ENCODE peak calls at places on chromosomes 1 and 21, in six cellular contexts. One of them, this sample, is unnamed. For H3K27me3, the result is how much of the 10 kb centered on the place peaks cover.

GRCh38 chr1:90864681-90865080 is 147.6 kb upstream of the BARHL2 start:
- DNase-seq in IMR-90: no peak
- DNase-seq in mesenchymal stem cell: no peak
- DNase-seq in neuronal stem cell: no peak
- DNase-seq in H1: no peak
- DNase-seq in mesendoderm: no peak
- DNase-seq in this sample: no peak

GRCh38 chr1:20931930-20932436 is 144.9 kb upstream of the HP1BP3 start:
- DNase-seq in IMR-90: no peak
- DNase-seq in mesenchymal stem cell: no peak
- DNase-seq in neuronal stem cell: no peak
- DNase-seq in H1: no peak
- DNase-seq in mesendoderm: no peak
- DNase-seq in this sample: no peak

GRCh38 chr1:51327386-51327785 is 3.0 kb downstream of the TTC39A start:
- DNase-seq in IMR-90: peak
- DNase-seq in mesenchymal stem cell: no peak
- DNase-seq in neuronal stem cell: no peak
- DNase-seq in H1: no peak
- DNase-seq in mesendoderm: no peak
- DNase-seq in this sample: no peak

GRCh38 chr1:30379684-30380624 is 343.4 kb downstream of the MATN1 start:
- DNase-seq in IMR-90: peak
- DNase-seq in mesenchymal stem cell: peak
- DNase-seq in neuronal stem cell: peak
- DNase-seq in H1: peak
- DNase-seq in mesendoderm: peak
- DNase-seq in this sample: peak

GRCh38 chr21:16695074-16695473 is 817.8 kb upstream of the CXADR start:
- DNase-seq in IMR-90: no peak
- DNase-seq in mesenchymal stem cell: no peak
- DNase-seq in neuronal stem cell: no peak
- DNase-seq in H1: no peak
- DNase-seq in mesendoderm: no peak
- DNase-seq in this sample: no peak

GRCh38 chr1:7991504-7992440 is 30.3 kb downstream of the PARK7 start:
- DNase-seq in IMR-90: peak
- DNase-seq in mesenchymal stem cell: peak
- DNase-seq in neuronal stem cell: no peak
- DNase-seq in H1: peak
- DNase-seq in mesendoderm: peak
- DNase-seq in this sample: peak

GRCh38 chr1:229169399-229169798 is 101.5 kb upstream of the RAB4A start:
- DNase-seq in IMR-90: no peak
- DNase-seq in mesenchymal stem cell: peak
- DNase-seq in neuronal stem cell: no peak
- DNase-seq in H1: no peak
- DNase-seq in mesendoderm: no peak
- DNase-seq in this sample: no peak

GRCh38 chr1:174916846-174917245 is 82.9 kb upstream of the CACYBP start:
- DNase-seq in IMR-90: no peak
- DNase-seq in mesenchymal stem cell: no peak
- DNase-seq in neuronal stem cell: no peak
- DNase-seq in H1: no peak
- DNase-seq in mesendoderm: no peak
- DNase-seq in this sample: no peak

GRCh38 chr1:232952514-232953175 is 2.2 kb downstream of the NTPCR start:
- DNase-seq in IMR-90: peak
- DNase-seq in mesenchymal stem cell: peak
- DNase-seq in neuronal stem cell: peak
- DNase-seq in H1: peak
- DNase-seq in mesendoderm: peak
- DNase-seq in this sample: peak

GRCh38 chr1:217087981-217088380 is 364.8 kb upstream of the ESRRG start:
- DNase-seq in IMR-90: no peak
- DNase-seq in mesenchymal stem cell: no peak
- DNase-seq in neuronal stem cell: no peak
- DNase-seq in H1: no peak
- DNase-seq in mesendoderm: no peak
- DNase-seq in this sample: no peak
- H3K27me3 ChIP-seq in IMR-90: under half
- H3K27me3 ChIP-seq in mesenchymal stem cell: under half
- H3K27me3 ChIP-seq in neuronal stem cell: under half
- H3K27me3 ChIP-seq in H1: under half
- H3K27me3 ChIP-seq in mesendoderm: under half
- H3K27me3 ChIP-seq in this sample: under half

GRCh38 chr1:183282101-183282855 is 96.2 kb downstream of the LAMC2 start:
- DNase-seq in IMR-90: no peak
- DNase-seq in mesenchymal stem cell: no peak
- DNase-seq in neuronal stem cell: no peak
- DNase-seq in H1: no peak
- DNase-seq in mesendoderm: no peak
- DNase-seq in this sample: no peak
- H3K4ac ChIP-seq in IMR-90: peak
- H3K4ac ChIP-seq in mesenchymal stem cell: no peak
- H3K4ac ChIP-seq in neuronal stem cell: no peak
- H3K4ac ChIP-seq in H1: peak
- H3K4ac ChIP-seq in mesendoderm: no peak
- H3K4ac ChIP-seq in this sample: no peak

DNA sequence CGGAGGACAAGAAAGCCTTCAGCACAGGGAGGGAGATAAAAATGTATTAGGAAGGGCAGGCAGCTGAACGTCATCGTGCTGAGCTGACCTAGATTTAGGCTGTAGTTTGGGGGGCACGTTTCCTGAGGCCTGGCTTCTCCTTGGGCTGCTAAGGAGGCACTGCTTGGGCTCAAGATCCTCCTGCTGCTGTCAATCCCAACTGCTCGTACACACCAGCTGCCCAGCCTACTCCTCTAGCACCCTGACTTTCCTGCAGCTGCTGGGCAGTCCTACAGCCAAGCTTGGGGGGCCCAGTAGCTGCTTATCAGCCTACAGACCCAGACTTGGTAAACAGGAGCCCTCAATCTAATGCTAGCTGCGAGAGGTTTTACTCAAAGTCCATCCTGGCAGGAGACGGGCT is 6.2 kb downstream of the TMEM35B start:
- DNase-seq in IMR-90: no peak
- DNase-seq in mesenchymal stem cell: no peak
- DNase-seq in neuronal stem cell: no peak
- DNase-seq in H1: no peak
- DNase-seq in mesendoderm: no peak
- DNase-seq in this sample: no peak
- H3K4me2 ChIP-seq in IMR-90: no peak
- H3K4me2 ChIP-seq in mesenchymal stem cell: no peak
- H3K4me2 ChIP-seq in neuronal stem cell: no peak
- H3K4me2 ChIP-seq in H1: no peak
- H3K4me2 ChIP-seq in mesendoderm: no peak
- H3K4me2 ChIP-seq in this sample: no peak

DNA sequence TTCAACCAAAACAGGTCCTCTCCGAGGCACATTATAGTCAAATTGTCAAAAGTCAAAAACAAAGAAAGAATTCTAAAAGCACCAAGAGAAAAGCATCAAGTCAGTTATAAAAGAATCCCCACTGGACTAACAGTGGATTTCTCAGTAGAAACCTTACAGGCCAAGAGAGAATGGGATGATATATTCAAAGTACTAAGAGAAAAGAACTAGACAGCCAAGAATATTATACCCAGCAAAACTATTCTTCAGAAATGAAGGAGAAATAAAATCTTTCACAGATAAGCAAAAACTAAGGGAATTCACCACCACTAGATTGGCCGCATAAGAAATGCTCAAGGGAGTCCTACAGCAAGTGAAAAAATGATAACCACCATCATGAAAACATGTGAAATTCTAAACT is 16.1 kb downstream of the OLFML3 start:
- DNase-seq in IMR-90: no peak
- DNase-seq in mesenchymal stem cell: no peak
- DNase-seq in neuronal stem cell: no peak
- DNase-seq in H1: no peak
- DNase-seq in mesendoderm: no peak
- DNase-seq in this sample: no peak
- H3K27me3 ChIP-seq in IMR-90: under half
- H3K27me3 ChIP-seq in mesenchymal stem cell: under half
- H3K27me3 ChIP-seq in neuronal stem cell: under half
- H3K27me3 ChIP-seq in H1: under half
- H3K27me3 ChIP-seq in mesendoderm: under half
- H3K27me3 ChIP-seq in this sample: under half

GRCh38 chr1:207753611-207754010 is 1.8 kb downstream of the CD46 start:
- DNase-seq in IMR-90: no peak
- DNase-seq in mesenchymal stem cell: no peak
- DNase-seq in neuronal stem cell: no peak
- DNase-seq in H1: no peak
- DNase-seq in mesendoderm: no peak
- DNase-seq in this sample: no peak
- H3K4ac ChIP-seq in IMR-90: no peak
- H3K4ac ChIP-seq in mesenchymal stem cell: no peak
- H3K4ac ChIP-seq in neuronal stem cell: no peak
- H3K4ac ChIP-seq in H1: no peak
- H3K4ac ChIP-seq in mesendoderm: no peak
- H3K4ac ChIP-seq in this sample: no peak

GRCh38 chr1:35111106-35111505 is 31.9 kb downstream of the ZMYM1 start:
- DNase-seq in IMR-90: peak
- DNase-seq in mesenchymal stem cell: peak
- DNase-seq in neuronal stem cell: no peak
- DNase-seq in H1: no peak
- DNase-seq in mesendoderm: no peak
- DNase-seq in this sample: no peak

GRCh38 chr1:35115459-35116383 is 36.5 kb downstream of the ZMYM1 start:
- DNase-seq in IMR-90: peak
- DNase-seq in mesenchymal stem cell: no peak
- DNase-seq in neuronal stem cell: no peak
- DNase-seq in H1: no peak
- DNase-seq in mesendoderm: no peak
- DNase-seq in this sample: no peak

GRCh38 chr1:35112668-35113067 is 33.5 kb downstream of the ZMYM1 start:
- DNase-seq in IMR-90: peak
- DNase-seq in mesenchymal stem cell: peak
- DNase-seq in neuronal stem cell: no peak
- DNase-seq in H1: no peak
- DNase-seq in mesendoderm: no peak
- DNase-seq in this sample: no peak
- H3K4me2 ChIP-seq in IMR-90: no peak
- H3K4me2 ChIP-seq in mesenchymal stem cell: no peak
- H3K4me2 ChIP-seq in neuronal stem cell: no peak
- H3K4me2 ChIP-seq in H1: no peak
- H3K4me2 ChIP-seq in mesendoderm: no peak
- H3K4me2 ChIP-seq in this sample: no peak

DNA sequence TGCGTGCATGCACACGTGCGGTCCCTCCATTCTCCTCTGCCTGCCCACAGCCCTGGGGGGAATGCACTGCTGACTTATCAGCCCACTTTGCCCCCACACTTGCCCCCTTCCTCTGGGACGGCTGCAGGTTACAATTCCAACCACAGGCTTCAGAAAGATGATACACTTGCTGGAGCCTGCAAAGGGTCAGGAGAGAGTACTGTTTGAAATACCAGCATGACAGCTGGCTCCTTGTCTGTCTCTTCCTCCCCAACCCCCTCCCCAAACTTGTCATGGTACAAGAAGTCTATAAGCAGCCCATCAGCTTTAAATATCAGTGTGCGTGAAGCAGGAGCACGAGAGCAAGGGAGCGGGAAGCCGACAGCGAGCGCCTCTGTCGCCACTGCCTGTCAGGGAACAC is 62.4 kb downstream of the ERI3 start:
- DNase-seq in IMR-90: no peak
- DNase-seq in mesenchymal stem cell: no peak
- DNase-seq in neuronal stem cell: no peak
- DNase-seq in H1: no peak
- DNase-seq in mesendoderm: no peak
- DNase-seq in this sample: no peak
- H3K27me3 ChIP-seq in IMR-90: under half
- H3K27me3 ChIP-seq in mesenchymal stem cell: under half
- H3K27me3 ChIP-seq in neuronal stem cell: under half
- H3K27me3 ChIP-seq in H1: under half
- H3K27me3 ChIP-seq in mesendoderm: under half
- H3K27me3 ChIP-seq in this sample: under half

DNA sequence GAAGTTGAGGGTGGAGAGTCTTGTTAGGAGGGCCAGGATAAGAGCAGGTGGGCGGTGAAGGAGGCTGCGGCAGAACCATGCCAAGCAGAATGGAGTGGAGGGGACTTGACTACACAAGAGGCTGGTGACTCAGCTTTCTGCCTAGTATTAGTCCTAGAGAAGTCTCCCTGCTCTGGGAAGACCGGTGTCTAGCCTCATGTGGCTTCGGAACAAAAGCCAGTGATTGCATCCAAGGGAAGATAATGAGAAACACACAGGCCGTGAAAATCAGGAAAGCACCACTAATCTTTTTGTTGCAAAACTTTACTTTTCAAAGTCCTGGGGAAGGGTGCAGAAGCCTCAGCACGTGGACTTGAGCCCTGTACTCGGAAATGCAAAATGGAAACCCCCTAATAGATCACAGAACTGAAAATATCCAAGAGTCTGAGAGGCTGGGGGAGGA is 31.3 kb downstream of the DDR2 start:
- DNase-seq in IMR-90: peak
- DNase-seq in mesenchymal stem cell: peak
- DNase-seq in neuronal stem cell: peak
- DNase-seq in H1: no peak
- DNase-seq in mesendoderm: peak
- DNase-seq in this sample: no peak
- H3K4ac ChIP-seq in IMR-90: no peak
- H3K4ac ChIP-seq in mesenchymal stem cell: no peak
- H3K4ac ChIP-seq in neuronal stem cell: no peak
- H3K4ac ChIP-seq in H1: no peak
- H3K4ac ChIP-seq in mesendoderm: no peak
- H3K4ac ChIP-seq in this sample: no peak